ENCODE peak calls at places on chromosomes 5 and 9, in five cellular contexts. Z is PC-3, L is ovary, Q is kidney, P is A549. R is an unnamed sample.

GRCh38 chr5:108367679-108368334 is 14.1 kb downstream of the FBXL17 start:
- DNase-seq in L (no peak), Q (no peak), P (no peak), Z (no peak), R (no peak)

GRCh38 chr5:81787843-81788242 is 36.9 kb upstream of the SSBP2 start:
- DNase-seq in L (no peak), Z (no peak), P (no peak), Q (no peak), R (peak)

GRCh38 chr5:146499680-146500079 is 16.3 kb downstream of the GPR151 start:
- DNase-seq in L (no peak), P (no peak), Q (no peak), Z (no peak), R (no peak)

GRCh38 chr5:127875235-127876021 is 172.2 kb downstream of the CCDC192 start:
- DNase-seq in Q (peak), Z (peak), P (peak), L (no peak), R (peak)

GRCh38 chr5:147892696-147893296 is 13.5 kb downstream of the C5orf46 start:
- DNase-seq in P (no peak), Q (no peak), L (no peak), Z (peak), R (peak)

GRCh38 chr9:38309324-38310195 is 82.9 kb upstream of the ALDH1B1 start:
- DNase-seq in L (no peak), P (no peak), Q (no peak), Z (no peak), R (no peak)

GRCh38 chr5:56330806-56331205 is 97.7 kb upstream of the ANKRD55 start:
- DNase-seq in Q (no peak), P (no peak), L (no peak), Z (no peak), R (no peak)

GRCh38 chr9:93197670-93198069 is 13.7 kb downstream of the WNK2 start:
- DNase-seq in Q (peak), P (no peak), L (no peak), Z (no peak), R (no peak)

GRCh38 chr5:16776611-16777251 is 159.4 kb downstream of the MYO10 start:
- DNase-seq in P (no peak), Z (no peak), L (no peak), Q (no peak), R (no peak)

DNA sequence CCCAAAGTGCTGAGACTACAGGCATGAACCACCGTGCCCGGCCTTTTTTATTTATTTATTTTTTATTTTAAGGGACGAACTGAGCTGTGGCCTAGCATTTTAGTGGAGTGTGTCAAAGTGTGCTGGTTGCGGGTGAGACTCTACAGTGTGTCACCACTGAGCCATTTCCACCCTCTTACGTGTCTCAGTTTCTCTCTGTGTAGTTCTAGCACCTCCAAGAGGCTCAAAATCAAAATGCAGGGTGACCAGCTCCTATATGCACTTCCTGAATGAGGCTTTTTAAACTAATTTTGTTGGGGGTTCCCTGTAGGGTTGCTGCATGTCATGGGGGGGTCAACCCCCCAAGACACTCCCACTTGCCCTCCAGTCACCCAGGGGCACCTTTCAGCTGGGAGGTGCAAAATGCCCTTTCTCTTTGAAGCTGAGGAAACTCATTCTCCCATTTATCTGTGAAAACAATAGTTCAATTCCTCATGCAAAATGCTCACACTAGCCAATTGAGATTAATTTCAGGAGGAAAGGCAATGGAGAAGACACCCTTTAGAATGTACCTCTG is 69.3 kb downstream of the COL15A1 start:
- DNase-seq in Z (no peak), Q (no peak), P (no peak), L (no peak), R (no peak)
- TF ChIP-seq CTCF in Z (no peak), Q (peak), P (no peak), L (no peak), R (no peak)

GRCh38 chr9:130624154-130624553 is 40.2 kb upstream of the PRDM12 start:
- DNase-seq in Z (no peak), L (no peak), Q (no peak), P (no peak), R (no peak)
- TF ChIP-seq CTCF in Z (peak), L (no peak), Q (no peak), P (no peak), R (no peak)

GRCh38 chr9:104795082-104795481 is 31.2 kb downstream of the NIPSNAP3B start:
- DNase-seq in L (no peak), Z (no peak), Q (no peak), P (no peak), R (peak)
- TF ChIP-seq CTCF in L (no peak), Z (no peak), Q (no peak), P (no peak), R (no peak)

DNA sequence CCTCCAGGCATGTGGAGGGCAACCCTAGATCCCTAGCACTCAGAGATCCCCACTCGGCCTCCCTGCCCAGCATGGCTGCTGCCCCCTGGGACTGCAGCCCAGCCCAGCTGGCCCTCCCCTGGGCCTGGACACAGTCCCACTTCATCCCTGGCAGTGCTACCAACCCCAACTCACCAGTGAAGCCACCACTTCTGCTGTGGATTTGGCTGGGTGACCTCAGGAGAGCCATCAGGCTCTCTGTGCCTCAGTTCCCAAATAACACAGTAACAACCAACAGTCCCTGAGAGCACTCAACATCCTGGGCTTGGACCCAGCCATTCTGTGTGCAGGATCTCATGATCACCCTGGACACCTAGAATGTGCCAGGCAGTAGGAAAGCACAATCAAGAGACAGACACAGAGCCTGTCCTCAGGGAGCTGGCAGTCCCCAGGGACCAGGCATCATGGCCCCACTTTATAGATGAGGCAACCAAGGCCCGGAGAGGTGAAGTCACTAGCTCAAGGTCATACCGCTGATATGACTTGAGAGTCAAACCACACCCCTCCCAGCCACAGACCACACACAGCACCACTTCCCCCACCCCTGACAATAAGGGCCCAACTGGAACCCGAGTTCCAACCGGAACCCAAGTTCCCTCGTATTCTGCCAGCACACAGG is 4.7 kb upstream of the PSMB7 start:
- DNase-seq in Z (no peak), P (no peak), Q (no peak), L (no peak), R (no peak)
- TF ChIP-seq CTCF in Z (peak), P (no peak), Q (no peak), L (no peak), R (no peak)

GRCh38 chr9:98410185-98410697 is 154.8 kb upstream of the TBC1D2 start:
- DNase-seq in P (no peak), Z (no peak), L (no peak), Q (no peak), R (peak)
- TF ChIP-seq CTCF in P (no peak), Z (no peak), L (no peak), Q (peak), R (no peak)

GRCh38 chr5:168708301-168708695 is 129.1 kb upstream of the PANK3 start:
- DNase-seq in P (no peak), Z (no peak), L (no peak), Q (no peak), R (no peak)

GRCh38 chr5:168705321-168705720 is 126.2 kb upstream of the PANK3 start:
- DNase-seq in P (no peak), Q (no peak), Z (no peak), L (no peak), R (no peak)

GRCh38 chr5:168707646-168708300 is 128.6 kb upstream of the PANK3 start:
- DNase-seq in Z (no peak), L (no peak), P (no peak), Q (no peak), R (no peak)

GRCh38 chr5:168710706-168711105 is 131.5 kb upstream of the PANK3 start:
- DNase-seq in P (no peak), L (no peak), Z (no peak), Q (no peak), R (no peak)

DNA sequence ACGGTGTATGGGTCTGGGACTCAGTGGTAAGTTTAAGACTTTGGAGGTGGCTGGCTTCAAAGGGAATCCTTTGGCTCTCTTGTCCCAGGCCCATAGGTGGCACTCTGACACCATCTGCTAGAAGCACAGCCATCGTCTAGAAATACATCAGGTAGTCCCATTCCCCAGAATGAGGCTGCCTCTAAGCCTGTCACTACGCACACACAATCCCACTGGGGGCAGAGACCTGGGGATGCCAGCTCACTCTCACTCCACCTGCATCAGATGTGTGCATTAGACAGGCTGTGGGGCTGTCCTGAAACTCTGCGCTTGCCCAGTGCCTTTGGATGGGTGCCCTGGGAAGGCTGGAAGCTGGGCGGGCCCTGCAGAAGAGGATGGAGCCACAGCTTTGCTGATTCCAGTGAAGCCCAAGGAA is 127.5 kb upstream of the PANK3 start:
- DNase-seq in Z (peak), P (peak), Q (no peak), L (no peak), R (peak)
- TF ChIP-seq CTCF in Z (peak), P (peak), Q (peak), L (no peak), R (peak)

GRCh38 chr5:60161340-60161934 is 267.9 kb upstream of the PDE4D start:
- DNase-seq in Q (no peak), P (peak), L (no peak), Z (peak), R (peak)
- TF ChIP-seq CTCF in Q (peak), P (peak), L (no peak), Z (peak), R (peak)